ENCODE peak calls at places on chromosomes 4 and X, in ten cellular contexts. C, Z, N, M, S, W, O, F, P and X are unnamed samples. For H3K4me1, the result is how much of the 10 kb centered on the place peaks cover.

GRCh38 chrX:2351999-2352995 is 148.5 kb downstream of the DHRSX start:
- DNase-seq in C (no peak), Z (no peak), N (peak), M (no peak), S (no peak), W (no peak), O (no peak), F (no peak), P (no peak), X (no peak)

GRCh38 chr4:175369087-175369486 is 443.0 kb downstream of the GPM6A start:
- DNase-seq in C (no peak), Z (no peak), N (peak), M (no peak), S (no peak), W (no peak), O (no peak), F (no peak), P (no peak), X (no peak)

GRCh38 chrX:118115948-118116307 is 682 bp downstream of the KLHL13 start:
- DNase-seq in C (peak), Z (no peak), N (no peak), M (no peak), S (no peak), W (no peak), O (no peak), F (no peak), P (no peak), X (no peak)

GRCh38 chr4:188976644-188977115 is 837.4 kb downstream of the TRIML1 start:
- DNase-seq in C (peak), Z (no peak), N (peak), M (no peak), S (no peak), W (no peak), O (no peak), F (peak), P (no peak), X (no peak)

GRCh38 chrX:153845842-153846241 is 15.5 kb upstream of the PDZD4 start:
- DNase-seq in C (no peak), Z (no peak), N (no peak), M (no peak), S (no peak), W (no peak), O (no peak), F (no peak), P (no peak), X (no peak)

GRCh38 chrX:11205796-11206195 is 87.4 kb upstream of the AMELX start:
- DNase-seq in C (no peak), Z (no peak), N (no peak), M (no peak), S (no peak), W (no peak), O (no peak), F (no peak), P (no peak), X (no peak)

GRCh38 chr4:87213425-87213824 is 7.0 kb downstream of the KLHL8 start:
- DNase-seq in C (no peak), Z (no peak), N (peak), M (no peak), S (no peak), W (no peak), O (no peak), F (no peak), P (no peak), X (no peak)

GRCh38 chr4:175412161-175412560 is 399.9 kb downstream of the GPM6A start:
- DNase-seq in C (no peak), Z (no peak), N (no peak), M (no peak), S (no peak), W (no peak), O (no peak), F (no peak), P (no peak), X (no peak)

GRCh38 chrX:27008486-27008885 is 454.7 kb downstream of the PPP4R3C start:
- DNase-seq in C (peak), Z (no peak), N (no peak), M (no peak), S (no peak), W (no peak), O (no peak), F (peak), P (no peak), X (no peak)

GRCh38 chrX:154731881-154732280 is 19.0 kb downstream of the GAB3 start:
- DNase-seq in C (no peak), Z (no peak), N (peak), M (no peak), S (no peak), W (no peak), O (no peak), F (no peak), P (no peak), X (no peak)

GRCh38 chr4:155529197-155529596 is 137.5 kb upstream of the GUCY1A1 start:
- DNase-seq in C (peak), Z (no peak), N (peak), M (no peak), S (no peak), W (no peak), O (no peak), F (peak), P (no peak), X (no peak)

GRCh38 chr4:15755321-15755750 is 22.8 kb upstream of the CD38 start:
- DNase-seq in C (no peak), Z (no peak), N (peak), M (no peak), S (peak), W (no peak), O (no peak), F (no peak), P (no peak), X (no peak)

GRCh38 chr4:73223258-73223651 is 35.3 kb downstream of the ANKRD17 start:
- DNase-seq in C (no peak), Z (no peak), N (no peak), M (no peak), S (no peak), W (no peak), O (no peak), F (no peak), P (no peak), X (no peak)

GRCh38 chr4:6986067-6986780 is 56.9 kb upstream of the TADA2B start:
- DNase-seq in C (peak), Z (peak), N (peak), M (no peak), S (no peak), W (peak), O (no peak), F (peak), P (peak), X (no peak)

DNA sequence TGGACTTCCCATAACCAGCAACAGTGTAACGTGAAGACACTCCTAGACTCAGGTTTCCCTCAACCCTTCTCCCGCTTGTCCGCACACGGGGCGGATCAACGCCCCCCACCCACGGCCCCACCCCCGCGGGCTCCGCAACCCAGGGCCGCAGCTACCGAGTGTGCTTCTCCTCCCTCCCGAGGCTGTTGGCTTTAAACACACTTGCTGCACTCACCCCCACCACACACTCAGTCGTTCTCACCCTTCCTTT is 50.4 kb upstream of the BCOR start:
- DNase-seq in C (no peak), Z (no peak), N (no peak), M (no peak), S (no peak), W (no peak), O (peak), F (no peak), P (no peak), X (peak)
- H3K4me1 ChIP-seq in C (half or more), Z (under half), N (under half), M (under half), S (under half), W (under half), O (half or more), F (under half), P (half or more), X (under half)

GRCh38 chr4:4524364-4524763 is 17.5 kb downstream of the STX18 start:
- DNase-seq in C (peak), Z (no peak), N (peak), M (no peak), S (peak), W (no peak), O (no peak), F (peak), P (no peak), X (no peak)
- TF ChIP-seq CTCF in C (peak), Z (no peak), N (peak), M (no peak), S (no peak), W (peak), O (no peak), F (no peak), P (no peak), X (no peak)

DNA sequence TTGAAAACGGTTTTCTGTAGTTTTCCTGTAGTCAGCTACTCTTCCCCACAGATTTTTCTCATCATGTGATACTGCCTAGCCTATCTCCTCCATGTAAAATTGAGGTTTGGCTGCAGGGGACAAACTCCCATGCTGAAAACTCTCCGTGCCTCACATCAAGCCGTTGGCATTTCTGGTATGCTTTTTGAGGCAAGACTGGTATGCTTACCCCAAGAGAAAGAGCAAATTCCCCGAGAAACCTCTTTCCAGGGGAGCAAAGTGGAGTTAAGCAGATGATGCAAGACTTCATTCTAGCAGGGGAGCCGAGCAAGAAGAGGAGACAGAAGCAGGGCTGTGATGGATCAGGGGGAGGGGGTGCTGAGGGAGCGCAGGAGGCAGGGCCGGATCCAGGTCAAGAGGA is 4.8 kb downstream of the SOWAHD start:
- DNase-seq in C (peak), Z (no peak), N (peak), M (no peak), S (no peak), W (no peak), O (no peak), F (no peak), P (no peak), X (no peak)
- H3K27ac ChIP-seq in C (no peak), Z (no peak), N (no peak), M (no peak), S (no peak), W (no peak), O (no peak), F (no peak), P (no peak), X (no peak)

GRCh38 chr4:3642806-3643517 is 110.7 kb upstream of the LRPAP1 start:
- DNase-seq in C (no peak), Z (no peak), N (no peak), M (no peak), S (no peak), W (no peak), O (peak), F (no peak), P (no peak), X (no peak)

GRCh38 chr4:3643518-3644433 is 111.6 kb upstream of the LRPAP1 start:
- DNase-seq in C (no peak), Z (no peak), N (no peak), M (no peak), S (no peak), W (no peak), O (peak), F (no peak), P (no peak), X (no peak)

GRCh38 chr4:3640587-3640962 is 108.4 kb upstream of the LRPAP1 start:
- DNase-seq in C (no peak), Z (peak), N (no peak), M (no peak), S (no peak), W (no peak), O (peak), F (no peak), P (no peak), X (no peak)

GRCh38 chr4:3641501-3641900 is 109.3 kb upstream of the LRPAP1 start:
- DNase-seq in C (no peak), Z (no peak), N (no peak), M (no peak), S (no peak), W (no peak), O (peak), F (no peak), P (no peak), X (no peak)

DNA sequence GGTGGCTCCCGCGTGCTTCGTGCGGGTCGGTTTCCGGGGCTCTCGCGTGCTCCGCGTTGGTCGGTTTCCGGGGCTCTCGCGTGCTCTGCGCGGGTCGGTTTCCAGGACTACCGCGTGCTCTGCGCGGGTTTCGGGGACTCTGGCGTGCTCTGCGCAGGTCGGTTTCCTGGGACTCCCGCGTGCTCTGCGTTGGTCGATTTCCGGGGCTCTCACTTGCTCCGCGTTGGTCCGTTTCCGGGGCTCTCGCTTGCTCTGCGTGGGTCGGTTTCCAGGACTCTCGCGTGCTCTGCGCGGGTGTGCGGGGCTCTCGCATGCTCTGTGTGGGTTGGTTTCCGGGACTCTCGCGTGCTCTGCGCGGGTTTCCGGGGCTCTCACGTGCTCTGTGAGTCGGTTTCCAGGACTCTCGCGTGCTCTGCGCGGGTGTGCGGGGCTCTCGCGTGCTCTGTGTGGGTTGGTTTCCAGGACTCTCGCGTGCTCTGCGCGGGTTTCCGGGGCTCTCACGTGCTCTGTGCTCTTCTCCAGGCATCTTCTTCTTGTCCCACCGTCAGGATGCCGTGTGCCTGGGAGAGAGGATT is 109.9 kb upstream of the LRPAP1 start:
- DNase-seq in C (no peak), Z (no peak), N (no peak), M (no peak), S (no peak), W (no peak), O (peak), F (no peak), P (no peak), X (no peak)
- H3K4me1 ChIP-seq in C (under half), Z (under half), N (under half), M (under half), S (under half), W (under half), O (under half), F (under half), P (under half), X (under half)